ENCODE peak calls at places on chromosomes 1 and 21, in four cellular contexts. R is aorta, F is upper lobe of right lung, Y is heart left ventricle. V is an unnamed sample.

GRCh38 chr1:57142999-57143398 is 177.2 kb upstream of the C8B start:
- DNase-seq in F (no peak), Y (no peak), R (no peak), V (no peak)

GRCh38 chr1:65209005-65209885 is 61.2 kb downstream of the AK4 start:
- DNase-seq in F (no peak), Y (no peak), R (no peak), V (no peak)

GRCh38 chr1:184257873-184258272 is 129.0 kb upstream of the C1orf21 start:
- DNase-seq in F (no peak), R (no peak), Y (no peak), V (no peak)

GRCh38 chr21:43658769-43659135 is 536 bp downstream of the HSF2BP start:
- DNase-seq in F (no peak), Y (no peak), R (no peak), V (no peak)

GRCh38 chr1:150476754-150477153 is 10.5 kb upstream of the TARS2 start:
- DNase-seq in R (no peak), F (no peak), Y (no peak), V (no peak)

GRCh38 chr1:97209381-97209780 is 487.8 kb downstream of the PTBP2 start:
- DNase-seq in Y (no peak), R (no peak), F (no peak), V (no peak)

GRCh38 chr1:205301220-205301821 is 20.2 kb downstream of the NUAK2 start:
- DNase-seq in R (no peak), F (peak), Y (no peak), V (no peak)

GRCh38 chr1:204398197-204399125 is 13.2 kb downstream of the PPP1R15B start:
- DNase-seq in F (peak), R (no peak), Y (peak), V (no peak)

GRCh38 chr1:23370270-23370743 is 671 bp upstream of the ZNF436 start:
- DNase-seq in R (no peak), Y (no peak), F (no peak), V (no peak)

GRCh38 chr1:232613752-232614381 is 16.1 kb downstream of the SIPA1L2 start:
- DNase-seq in R (no peak), Y (no peak), F (no peak), V (no peak)

GRCh38 chr1:220879090-220879508 is at the start of gene HLX:
- DNase-seq in R (peak), F (peak), Y (peak), V (peak)

GRCh38 chr21:38811257-38811656 is 5.5 kb downstream of the ETS2 start:
- DNase-seq in R (no peak), Y (no peak), F (no peak), V (no peak)

GRCh38 chr1:221576268-221576667 is 165.6 kb downstream of the DUSP10 start:
- DNase-seq in F (no peak), Y (no peak), R (no peak), V (no peak)

GRCh38 chr1:103275725-103276124 is 167.4 kb upstream of the COL11A1 start:
- DNase-seq in R (no peak), F (no peak), Y (no peak), V (no peak)

GRCh38 chr1:199243423-199244061 is 604.7 kb downstream of the PTPRC start:
- DNase-seq in R (peak), Y (peak), F (peak), V (no peak)

GRCh38 chr1:210647406-210648333 is 319.0 kb downstream of the HHAT start:
- DNase-seq in F (no peak), R (no peak), Y (no peak), V (no peak)

GRCh38 chr21:37383066-37383465 is 16.5 kb downstream of the DYRK1A start:
- DNase-seq in R (no peak), F (no peak), Y (no peak), V (no peak)

GRCh38 chr1:220879509-220880366 is 495 bp downstream of the HLX start:
- DNase-seq in F (peak), Y (peak), R (peak), V (no peak)

GRCh38 chr1:212010004-212010403 is 25.4 kb downstream of the INTS7 start:
- DNase-seq in F (no peak), Y (no peak), R (no peak), V (no peak)

GRCh38 chr1:162072770-162073169 is 3.3 kb downstream of the NOS1AP start:
- DNase-seq in F (no peak), R (no peak), Y (no peak), V (no peak)

GRCh38 chr21:41832230-41833137 is 46.7 kb downstream of the PRDM15 start:
- DNase-seq in R (peak), Y (no peak), F (peak), V (no peak)

GRCh38 chr1:155640367-155640766 is 30.3 kb downstream of the MSTO1 start:
- DNase-seq in R (no peak), F (no peak), Y (no peak), V (no peak)

DNA sequence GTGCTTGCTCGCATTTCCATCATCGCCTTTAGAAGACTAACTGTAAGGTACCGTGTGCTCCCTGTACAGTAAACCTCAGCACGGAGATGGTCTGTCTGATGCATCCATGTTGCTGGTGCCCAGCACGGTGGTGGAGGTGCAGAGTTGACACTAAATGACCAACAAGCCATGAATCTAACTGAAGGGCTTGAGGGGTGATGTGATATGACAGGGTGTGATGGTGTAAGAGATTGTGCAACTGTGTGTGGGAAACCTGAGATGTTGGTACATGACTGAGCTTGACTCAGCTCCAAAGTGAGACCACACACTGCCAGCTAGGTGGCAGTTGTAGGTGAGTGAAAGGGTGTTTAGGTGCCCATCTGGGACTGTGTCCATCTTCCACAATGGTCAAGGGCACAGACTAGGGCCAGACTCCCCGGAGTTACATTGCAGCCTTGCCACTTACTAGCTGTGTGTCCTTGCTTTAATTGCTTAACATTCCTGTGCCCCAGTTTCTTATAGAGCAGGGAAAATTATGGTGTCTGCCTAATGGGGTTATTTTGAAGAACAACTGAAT is 21.4 kb downstream of the SLC2A1 start:
- DNase-seq in Y (no peak), F (peak), R (no peak), V (peak)
- H3K27ac ChIP-seq in Y (no peak), F (no peak), R (no peak), V (no peak)

DNA sequence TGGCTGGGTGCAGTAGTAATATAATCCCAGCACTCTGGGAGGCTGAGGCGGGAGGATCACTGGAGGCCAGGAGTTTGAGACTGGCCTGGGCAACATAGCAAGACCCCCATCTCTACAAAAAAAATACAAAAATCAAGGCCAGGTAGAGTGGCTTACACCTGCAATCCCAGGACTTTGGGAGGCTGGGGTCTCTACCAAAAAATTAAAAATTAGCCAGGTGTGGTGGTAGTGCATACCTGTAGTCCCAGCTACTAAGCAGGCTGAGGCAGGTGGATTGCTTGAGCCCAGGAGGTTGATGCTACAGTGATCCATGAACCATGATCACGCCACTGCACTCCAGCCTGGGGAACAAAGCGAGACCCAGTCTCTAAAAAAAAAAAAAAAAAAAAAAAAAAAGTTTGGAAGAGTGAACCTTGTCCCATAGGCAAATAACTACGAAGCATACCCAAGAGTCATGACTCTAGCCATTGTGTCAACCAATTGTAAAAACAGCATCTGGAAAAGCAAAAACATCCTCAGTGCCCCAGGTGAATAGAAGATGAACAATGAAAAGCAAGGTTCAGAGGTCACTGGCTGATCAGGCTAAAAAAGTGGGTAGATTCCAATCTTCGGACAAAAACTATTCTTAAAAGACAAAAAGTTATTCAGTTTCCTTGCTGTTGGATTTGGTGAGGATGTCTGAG is 10.9 kb upstream of the IRF2BP2 start:
- DNase-seq in R (no peak), Y (no peak), F (no peak), V (no peak)
- H3K27ac ChIP-seq in R (no peak), Y (no peak), F (peak), V (no peak)

DNA sequence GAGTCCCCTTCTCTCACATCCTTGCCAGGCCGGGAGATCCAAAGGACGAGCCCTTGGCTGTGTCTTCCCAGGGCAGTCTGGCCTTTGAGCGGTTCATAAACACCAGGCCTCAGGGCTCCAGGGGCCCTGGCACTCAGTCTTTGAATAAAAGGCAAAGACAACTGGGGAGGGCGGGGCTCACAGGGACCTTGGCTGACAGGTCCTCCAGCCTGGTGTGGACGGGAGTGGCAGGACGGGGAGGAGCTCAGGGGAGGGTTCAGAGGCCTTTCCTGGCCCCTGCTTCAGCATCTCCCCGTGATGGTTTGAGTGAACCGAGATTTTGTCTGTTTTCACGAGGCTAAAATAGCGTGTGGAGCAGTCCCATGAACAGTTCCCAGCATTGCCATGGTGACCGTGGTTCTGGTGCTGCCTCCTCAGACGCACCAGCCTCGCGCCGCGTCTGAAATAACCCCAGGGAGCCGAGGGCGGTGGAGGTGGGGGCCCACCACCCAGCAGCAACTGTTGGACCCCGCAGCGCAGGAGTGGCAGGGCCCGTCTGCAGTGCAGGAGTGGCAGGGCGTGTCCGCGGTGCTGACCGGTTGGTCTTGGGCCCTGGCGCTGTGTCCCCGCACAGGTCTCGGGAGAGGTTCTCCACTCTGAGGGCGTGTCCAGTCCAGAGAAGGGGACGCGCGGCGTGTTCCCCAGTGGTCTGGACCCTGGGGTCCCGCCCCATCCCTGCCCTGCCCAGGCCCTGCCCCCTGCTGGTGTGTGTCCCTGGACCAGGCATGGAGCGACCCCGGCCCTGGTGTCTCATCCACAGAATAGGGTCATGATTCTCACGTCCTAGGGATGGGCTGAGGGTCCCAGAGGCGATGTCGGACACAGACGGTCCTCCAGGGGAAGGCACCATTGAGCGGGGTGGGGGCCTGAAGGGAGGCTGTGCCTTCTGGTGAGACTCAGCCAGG is 7.1 kb upstream of the PRKCZ start:
- DNase-seq in F (no peak), Y (no peak), R (no peak), V (no peak)
- H3K27ac ChIP-seq in F (no peak), Y (no peak), R (no peak), V (no peak)

DNA sequence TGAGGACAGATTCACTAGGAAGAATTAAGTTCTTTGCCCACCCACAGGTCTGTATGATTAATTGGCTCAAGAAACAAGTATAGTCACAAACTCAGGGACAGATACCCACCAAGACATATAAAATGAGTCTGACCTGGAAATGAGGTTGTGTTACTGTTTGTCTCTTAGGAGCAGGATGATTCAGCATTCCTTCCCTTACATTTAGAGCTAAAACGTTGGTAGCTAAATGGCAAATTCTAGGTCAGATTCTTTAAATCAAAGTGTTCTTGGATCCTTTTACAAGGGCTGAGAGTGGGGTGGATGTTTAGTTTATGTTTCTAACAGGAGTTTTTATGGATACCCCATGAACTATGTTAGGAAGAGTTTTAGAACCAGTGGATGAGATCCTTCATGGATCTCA is 4.7 kb downstream of the RIMKLA start:
- DNase-seq in Y (no peak), F (no peak), R (no peak), V (no peak)
- H3K27ac ChIP-seq in Y (no peak), F (no peak), R (no peak), V (no peak)

DNA sequence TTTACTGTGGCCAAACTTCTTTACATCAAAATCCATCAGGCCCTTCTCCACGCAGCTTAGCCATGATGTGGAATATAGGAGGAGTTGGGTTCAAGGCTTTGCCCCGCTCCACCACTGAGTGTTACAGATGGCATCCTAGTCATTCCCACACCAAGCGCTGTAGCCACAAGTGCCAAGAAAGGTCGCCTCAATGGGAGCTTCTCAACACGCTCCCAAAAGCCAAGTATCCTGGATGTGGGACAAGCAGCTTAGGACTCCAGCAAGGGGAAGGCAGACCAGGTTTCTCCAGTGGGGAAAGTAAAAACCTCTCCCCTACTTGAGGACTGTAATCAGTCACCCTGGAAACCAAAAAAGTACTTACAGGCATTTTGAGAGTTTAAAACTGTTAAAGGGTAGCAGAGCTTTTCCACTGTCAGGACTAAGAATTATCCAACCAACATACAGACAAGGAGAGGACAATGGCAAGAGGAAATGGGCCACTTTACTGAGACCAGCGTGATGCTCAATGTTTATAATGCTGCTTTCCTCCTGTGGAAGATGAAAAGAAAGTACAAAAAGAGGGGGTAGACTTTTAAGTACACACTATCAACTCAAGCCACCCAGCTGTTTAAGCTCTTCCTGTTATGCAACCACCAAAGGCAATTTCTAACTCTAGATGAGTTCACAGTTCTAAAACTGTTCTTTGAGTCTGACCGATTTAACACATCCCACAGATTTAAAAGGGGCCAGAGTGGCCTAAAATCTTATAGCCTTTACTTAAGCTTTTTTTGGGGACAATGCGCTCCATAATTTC is 120.7 kb upstream of the KRTAP19-8 start:
- DNase-seq in F (no peak), Y (no peak), R (no peak), V (no peak)
- H3K27ac ChIP-seq in F (peak), Y (no peak), R (no peak), V (peak)

GRCh38 chr1:26949266-26949925 is 10.9 kb downstream of the KDF1 start:
- DNase-seq in F (no peak), Y (no peak), R (no peak), V (no peak)

GRCh38 chr1:26950602-26951001 is 9.7 kb downstream of the KDF1 start:
- DNase-seq in F (no peak), R (no peak), Y (no peak), V (no peak)

GRCh38 chr1:26951821-26952497 is 8.3 kb downstream of the KDF1 start:
- DNase-seq in F (no peak), R (no peak), Y (no peak), V (no peak)

GRCh38 chr1:26949926-26950319 is 10.3 kb downstream of the KDF1 start:
- DNase-seq in Y (no peak), F (no peak), R (no peak), V (no peak)

GRCh38 chr1:26951216-26951615 is 9.1 kb downstream of the KDF1 start:
- DNase-seq in F (no peak), Y (no peak), R (no peak), V (no peak)
- H3K27ac ChIP-seq in F (no peak), Y (no peak), R (no peak), V (no peak)

DNA sequence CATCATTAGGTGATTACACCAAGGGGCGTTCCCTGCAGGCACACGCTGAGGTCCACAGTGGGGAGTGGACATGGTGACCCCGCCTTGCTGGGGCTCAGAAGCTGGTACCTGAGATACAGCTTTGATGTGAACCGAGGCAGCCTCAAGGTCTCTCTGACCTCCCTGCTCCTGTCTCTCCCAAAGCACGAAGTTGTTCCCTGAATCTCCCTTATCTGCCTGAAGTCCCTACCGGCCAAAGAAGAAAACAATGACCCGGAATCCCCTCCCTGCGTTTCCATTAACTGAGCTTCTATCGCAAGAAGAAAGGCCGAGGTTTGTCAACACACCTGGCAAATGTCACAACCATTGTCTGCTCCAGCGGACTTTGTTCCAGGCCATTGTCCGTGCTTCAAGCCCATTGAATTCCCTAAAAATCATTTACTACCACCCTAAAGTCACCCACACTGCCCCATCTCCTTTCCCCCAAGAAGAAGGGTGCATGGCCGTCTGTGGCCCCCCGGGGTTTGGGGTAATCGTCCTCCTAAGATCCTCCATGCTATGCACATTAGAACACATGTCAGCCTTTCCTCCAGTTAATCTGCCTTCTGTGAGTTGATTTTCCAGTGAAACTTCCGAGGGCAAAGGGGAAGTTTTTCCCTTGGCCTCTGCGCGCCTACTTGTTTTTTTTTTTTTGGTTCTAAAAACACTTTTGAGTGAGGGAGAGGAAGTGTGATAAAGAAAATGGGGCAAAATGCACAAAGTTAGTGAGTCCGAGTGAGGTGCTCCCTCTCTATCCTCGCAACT is 48.1 kb upstream of the COL18A1 start:
- DNase-seq in R (no peak), Y (no peak), F (no peak), V (no peak)
- H3K27ac ChIP-seq in R (no peak), Y (peak), F (peak), V (peak)

GRCh38 chr1:108842525-108843181 is 14.2 kb downstream of the AKNAD1 start:
- DNase-seq in Y (no peak), F (no peak), R (no peak), V (no peak)
- H3K27ac ChIP-seq in Y (no peak), F (no peak), R (no peak), V (peak)

GRCh38 chr1:28505406-28506187 is at the start of gene RCC1:
- DNase-seq in Y (peak), F (peak), R (peak), V (peak)

GRCh38 chr1:28507646-28508434 is 2.0 kb downstream of the RCC1 start:
- DNase-seq in R (no peak), Y (no peak), F (no peak), V (no peak)

GRCh38 chr1:28506907-28507246 is 1.0 kb downstream of the RCC1 start:
- DNase-seq in Y (no peak), R (no peak), F (no peak), V (no peak)

GRCh38 chr1:28508435-28508754 is 2.6 kb downstream of the RCC1 start:
- DNase-seq in F (no peak), R (no peak), Y (no peak), V (no peak)

GRCh38 chr1:28507247-28507645 is 1.4 kb downstream of the RCC1 start:
- DNase-seq in R (no peak), Y (no peak), F (no peak), V (no peak)
- H3K27ac ChIP-seq in R (peak), Y (peak), F (peak), V (peak)

V was measured in sigmoid colon.